ENCODE peak calls at places on chromosomes 6 and 20, in nine cellular contexts. I is NCI-H524, X is C1 segment of cervical spinal cord, D is RWPE1, F is H1, T is T-cell, N is neuronal stem cell, Q is GDM1, B is fibroblast of pulmonary artery. A is an unnamed sample.

GRCh38 chr6:55875420-55875819 is at the start of gene BMP5:
- DNase-seq in Q (no peak), B (no peak), I (peak; percentile 10), X (no peak), T (no peak), N (peak; percentile 14), F (no peak), D (no peak), A (no peak)

GRCh38 chr20:6654490-6655247 is 112.8 kb upstream of the BMP2 start:
- DNase-seq in F (no peak), I (no peak), X (no peak), D (peak; percentile 72), N (no peak), B (no peak), Q (no peak), T (no peak), A (no peak)

GRCh38 chr6:91097316-91097878 is 510.5 kb upstream of the MAP3K7 start:
- DNase-seq in F (no peak), I (no peak), Q (no peak), T (no peak), D (no peak), B (peak; percentile 6), X (peak; percentile 21), N (no peak), A (no peak)

GRCh38 chr20:44089987-44090674 is 96.9 kb downstream of the JPH2 start:
- DNase-seq in Q (no peak), N (no peak), D (peak; percentile 96), T (no peak), X (no peak), F (no peak), B (peak; percentile 71), I (peak; percentile 31), A (no peak)

GRCh38 chr6:170228581-170229310 is 62.1 kb downstream of the DLL1 start:
- DNase-seq in I (no peak), X (no peak), N (no peak), F (no peak), B (no peak), T (no peak), Q (no peak), D (no peak), A (no peak)

GRCh38 chr6:148776321-148776966 is 29.6 kb downstream of the UST start:
- DNase-seq in B (peak; percentile 83), X (no peak), D (peak; percentile 89), F (no peak), I (no peak), N (no peak), T (no peak), Q (no peak), A (peak; percentile 67)

GRCh38 chr6:116016846-116017545 is 43.7 kb downstream of the FRK start:
- DNase-seq in F (no peak), B (peak; percentile 60), D (no peak), X (no peak), T (no peak), Q (no peak), I (no peak), N (no peak), A (no peak)

GRCh38 chr6:52530351-52530750 is 46.5 kb downstream of the TRAM2 start:
- DNase-seq in B (no peak), Q (no peak), D (no peak), F (no peak), X (no peak), T (no peak), I (no peak), N (no peak), A (no peak)

GRCh38 chr6:154276810-154277577 is 79.6 kb downstream of the IPCEF1 start:
- DNase-seq in D (peak; percentile 42), X (no peak), I (peak; percentile 26), B (peak; percentile 69), F (no peak), Q (peak; percentile 16), N (no peak), T (no peak), A (peak; percentile 55)

GRCh38 chr6:12350644-12351173 is 60.5 kb downstream of the EDN1 start:
- DNase-seq in B (no peak), I (no peak), N (no peak), F (no peak), T (no peak), Q (no peak), D (no peak), X (no peak), A (no peak)

GRCh38 chr6:147782302-147782701 is 273.8 kb downstream of the SAMD5 start:
- DNase-seq in Q (no peak), N (no peak), D (peak; percentile 8), I (peak; percentile 95), T (no peak), F (no peak), B (peak; percentile 2), X (no peak), A (no peak)

GRCh38 chr6:83062225-83062624 is 3.4 kb downstream of the UBE3D start:
- DNase-seq in N (no peak), X (no peak), F (no peak), I (no peak), D (no peak), T (no peak), Q (no peak), B (no peak), A (no peak)

GRCh38 chr6:96990989-96991388 is 66.5 kb downstream of the KLHL32 start:
- DNase-seq in D (no peak), T (no peak), X (no peak), N (no peak), I (no peak), F (no peak), Q (no peak), B (no peak), A (no peak)

GRCh38 chr20:38935967-38936407 is 9.8 kb downstream of the FAM83D start:
- DNase-seq in X (no peak), Q (no peak), I (no peak), F (no peak), B (peak; percentile 14), N (no peak), T (no peak), D (peak; percentile 59), A (no peak)

GRCh38 chr20:46130534-46130933 is 12.4 kb downstream of the CD40 start:
- DNase-seq in N (no peak), B (no peak), X (no peak), F (no peak), T (no peak), D (no peak), I (peak; percentile 96), Q (no peak), A (no peak)

GRCh38 chr6:26200918-26201721 is 113.9 kb downstream of the HFE start:
- DNase-seq in X (no peak), F (no peak), B (no peak), D (no peak), T (no peak), I (no peak), Q (no peak), N (peak; percentile 54), A (no peak)

GRCh38 chr6:3444276-3445088 is 12.4 kb downstream of the SLC22A23 start:
- DNase-seq in B (no peak), X (no peak), I (peak; percentile 45), F (no peak), D (no peak), T (no peak), N (no peak), Q (no peak), A (no peak)

GRCh38 chr20:4064118-4064962 is 49.0 kb upstream of the RNF24 start:
- DNase-seq in I (no peak), X (peak; percentile 36), D (peak; percentile 87), T (no peak), Q (peak; percentile 64), B (peak; percentile 97), N (no peak), F (peak; percentile 80), A (peak; percentile 89)

GRCh38 chr6:42704937-42705374 is 17.4 kb downstream of the PRPH2 start:
- DNase-seq in T (no peak), B (no peak), D (no peak), X (no peak), F (no peak), Q (no peak), N (no peak), I (no peak), A (no peak)